ENCODE peak calls at places on chromosome 3, in four cellular contexts. W is naive thymus-derived CD4-positive, alpha-beta T cell; K is hepatocyte; P is heart right ventricle. L is an unnamed sample.

GRCh38 chr3:195106418-195106906 is 164.5 kb downstream of the XXYLT1 start:
- DNase-seq in K (peak), P (peak), W (peak), L (peak)

GRCh38 chr3:134677196-134677986 is 26.6 kb upstream of the KY start:
- DNase-seq in W (no peak), P (no peak), K (no peak), L (peak)

GRCh38 chr3:80771085-80771484 is 990.4 kb downstream of the GBE1 start:
- DNase-seq in W (no peak), P (no peak), K (peak), L (peak)

GRCh38 chr3:186901135-186901734 is 29.1 kb upstream of the ST6GAL1 start:
- DNase-seq in W (no peak), P (no peak), K (no peak), L (no peak)

GRCh38 chr3:22353126-22353525 is 602.1 kb upstream of the ZNF385D start:
- DNase-seq in W (no peak), P (no peak), K (no peak), L (no peak)

GRCh38 chr3:130529816-130530215 is 12.8 kb downstream of the COL6A6 start:
- DNase-seq in P (no peak), W (no peak), K (no peak), L (no peak)

GRCh38 chr3:129228891-129229585 is 20.4 kb upstream of the COPG1 start:
- DNase-seq in K (no peak), P (peak), W (no peak), L (peak)

GRCh38 chr3:135860761-135861160 is 104.8 kb upstream of the PPP2R3A start:
- DNase-seq in P (no peak), W (no peak), K (no peak), L (no peak)

GRCh38 chr3:37245003-37245402 is 70.6 kb upstream of the LRRFIP2 start:
- DNase-seq in K (no peak), P (no peak), W (no peak), L (no peak)

GRCh38 chr3:53846134-53846850 is at the start of the genes CHDH and IL17RB:
- DNase-seq in P (peak), W (no peak), K (peak), L (peak)

GRCh38 chr3:13894096-13894811 is 14.4 kb upstream of the WNT7A start:
- DNase-seq in K (no peak), W (no peak), P (no peak), L (no peak)

GRCh38 chr3:128486157-128486691 is 6.8 kb downstream of the GATA2 start:
- DNase-seq in K (no peak), W (no peak), P (no peak), L (no peak)

GRCh38 chr3:158808697-158809096 is 6.8 kb downstream of the MFSD1 start:
- DNase-seq in P (no peak), W (no peak), K (no peak), L (peak)

GRCh38 chr3:182388506-182388905 is 404.8 kb upstream of the ATP11B start:
- DNase-seq in W (no peak), P (no peak), K (no peak), L (no peak)

GRCh38 chr3:112848196-112848595 is 1.5 kb upstream of the CD200R1L start:
- DNase-seq in P (no peak), K (no peak), W (no peak), L (no peak)

GRCh38 chr3:189260556-189261493 is 89.1 kb downstream of the TPRG1 start:
- DNase-seq in P (peak), W (no peak), K (peak), L (no peak)

GRCh38 chr3:18469775-18470174 is 44.6 kb upstream of the SATB1 start:
- DNase-seq in P (no peak), W (no peak), K (peak), L (no peak)

GRCh38 chr3:195556390-195556789 is 13.3 kb upstream of the PPP1R2 start:
- DNase-seq in P (no peak), K (no peak), W (no peak), L (peak)

GRCh38 chr3:38573606-38574005 is 75.9 kb downstream of the SCN5A start:
- DNase-seq in P (no peak), K (no peak), W (no peak), L (peak)

GRCh38 chr3:104632947-104633346 is 733.8 kb upstream of the ALCAM start:
- DNase-seq in P (no peak), K (no peak), W (no peak), L (no peak)

GRCh38 chr3:70856414-70857162 is 544.1 kb upstream of the MDFIC2 start:
- DNase-seq in W (no peak), P (no peak), K (no peak), L (no peak)

GRCh38 chr3:9553949-9554513 is 409 bp upstream of the LHFPL4 start:
- DNase-seq in K (no peak), P (no peak), W (no peak), L (no peak)

GRCh38 chr3:122730240-122730639 is 49.6 kb downstream of the PARP14 start:
- DNase-seq in W (no peak), K (no peak), P (no peak), L (no peak)

GRCh38 chr3:136954980-136955780 is 2.6 kb upstream of the IL20RB start:
- DNase-seq in P (no peak), W (no peak), K (no peak), L (no peak)

L was measured in islet precursor cell.